ENCODE peak calls at places on chromosomes 4 and X, in four cellular contexts. One of them, this sample, is unnamed.

GRCh38 chr4:89590102-89590501 is 246.9 kb downstream of the SNCA start:
- DNase-seq in T-cell: no peak
- DNase-seq in amygdala: no peak
- DNase-seq in brain microvascular endothelial cell: no peak
- DNase-seq in this sample: no peak

GRCh38 chr4:116122131-116122530 is 963.2 kb downstream of the TRAM1L1 start:
- DNase-seq in T-cell: no peak
- DNase-seq in amygdala: no peak
- DNase-seq in brain microvascular endothelial cell: no peak
- DNase-seq in this sample: no peak

GRCh38 chr4:6221296-6221850 is 21.0 kb upstream of the JAKMIP1 start:
- DNase-seq in T-cell: no peak
- DNase-seq in amygdala: peak
- DNase-seq in brain microvascular endothelial cell: no peak
- DNase-seq in this sample: no peak

GRCh38 chr4:108337923-108338322 is 169.2 kb upstream of the LEF1 start:
- DNase-seq in T-cell: no peak
- DNase-seq in amygdala: no peak
- DNase-seq in brain microvascular endothelial cell: peak
- DNase-seq in this sample: no peak

GRCh38 chr4:160514126-160514525 is 1411.2 kb downstream of the RAPGEF2 start:
- DNase-seq in T-cell: no peak
- DNase-seq in amygdala: no peak
- DNase-seq in brain microvascular endothelial cell: peak
- DNase-seq in this sample: no peak

GRCh38 chr4:69617083-69617694 is 22.3 kb downstream of the UGT2A2 start:
- DNase-seq in T-cell: no peak
- DNase-seq in amygdala: no peak
- DNase-seq in brain microvascular endothelial cell: peak
- DNase-seq in this sample: no peak

GRCh38 chrX:11349661-11350337 is 56.6 kb downstream of the AMELX start:
- DNase-seq in T-cell: no peak
- DNase-seq in amygdala: no peak
- DNase-seq in brain microvascular endothelial cell: no peak
- DNase-seq in this sample: no peak

GRCh38 chr4:122639181-122639580 is 18.3 kb upstream of the IL21 start:
- DNase-seq in T-cell: no peak
- DNase-seq in amygdala: no peak
- DNase-seq in brain microvascular endothelial cell: no peak
- DNase-seq in this sample: no peak

GRCh38 chrX:96576358-96576757 is 108.3 kb upstream of the DIAPH2 start:
- DNase-seq in T-cell: no peak
- DNase-seq in amygdala: no peak
- DNase-seq in brain microvascular endothelial cell: peak
- DNase-seq in this sample: no peak

GRCh38 chr4:52402582-52402981 is 256.5 kb downstream of the USP46 start:
- DNase-seq in T-cell: no peak
- DNase-seq in amygdala: no peak
- DNase-seq in brain microvascular endothelial cell: no peak
- DNase-seq in this sample: no peak

GRCh38 chrX:135112096-135112729 is 8.1 kb downstream of the ETDB start:
- DNase-seq in T-cell: no peak
- DNase-seq in amygdala: no peak
- DNase-seq in brain microvascular endothelial cell: peak
- DNase-seq in this sample: no peak

GRCh38 chr4:122604146-122604545 is 16.7 kb downstream of the IL21 start:
- DNase-seq in T-cell: no peak
- DNase-seq in amygdala: no peak
- DNase-seq in brain microvascular endothelial cell: no peak
- DNase-seq in this sample: no peak

GRCh38 chr4:16626945-16627344 is 271.5 kb downstream of the LDB2 start:
- DNase-seq in T-cell: no peak
- DNase-seq in amygdala: no peak
- DNase-seq in brain microvascular endothelial cell: peak
- DNase-seq in this sample: peak

GRCh38 chr4:10354746-10355145 is 102.5 kb downstream of the ZNF518B start:
- DNase-seq in T-cell: no peak
- DNase-seq in amygdala: no peak
- DNase-seq in brain microvascular endothelial cell: no peak
- DNase-seq in this sample: no peak

GRCh38 chrX:95950679-95951078 is 734.0 kb upstream of the DIAPH2 start:
- DNase-seq in T-cell: no peak
- DNase-seq in amygdala: no peak
- DNase-seq in brain microvascular endothelial cell: no peak
- DNase-seq in this sample: no peak

GRCh38 chr4:12846368-12846767 is 637.8 kb downstream of the RAB28 start:
- DNase-seq in T-cell: no peak
- DNase-seq in amygdala: no peak
- DNase-seq in brain microvascular endothelial cell: no peak
- DNase-seq in this sample: no peak

GRCh38 chr4:81620442-81620841 is 148.7 kb upstream of the RASGEF1B start:
- DNase-seq in T-cell: no peak
- DNase-seq in amygdala: no peak
- DNase-seq in brain microvascular endothelial cell: no peak
- DNase-seq in this sample: no peak

GRCh38 chr4:147754037-147754445 is 22.2 kb downstream of the ARHGAP10 start:
- DNase-seq in T-cell: no peak
- DNase-seq in amygdala: no peak
- DNase-seq in brain microvascular endothelial cell: peak
- DNase-seq in this sample: no peak

GRCh38 chrX:21883258-21883657 is 27.5 kb downstream of the YY2 start:
- DNase-seq in T-cell: no peak
- DNase-seq in amygdala: no peak
- DNase-seq in brain microvascular endothelial cell: peak
- DNase-seq in this sample: no peak

GRCh38 chr4:48706741-48707140 is 73.3 kb downstream of the FRYL start:
- DNase-seq in T-cell: no peak
- DNase-seq in amygdala: no peak
- DNase-seq in brain microvascular endothelial cell: no peak
- DNase-seq in this sample: no peak

GRCh38 chr4:88763075-88763474 is 65.4 kb upstream of the NAP1L5 start:
- DNase-seq in T-cell: no peak
- DNase-seq in amygdala: no peak
- DNase-seq in brain microvascular endothelial cell: no peak
- DNase-seq in this sample: no peak

GRCh38 chr4:16034010-16034829 is 49.6 kb downstream of the PROM1 start:
- DNase-seq in T-cell: no peak
- DNase-seq in amygdala: no peak
- DNase-seq in brain microvascular endothelial cell: peak
- DNase-seq in this sample: no peak

GRCh38 chr4:108449139-108449538 is 171.2 kb upstream of the RPL34 start:
- DNase-seq in T-cell: no peak
- DNase-seq in amygdala: no peak
- DNase-seq in brain microvascular endothelial cell: no peak
- DNase-seq in this sample: no peak

GRCh38 chr4:87806520-87806919 is 7.2 kb downstream of the IBSP start:
- DNase-seq in T-cell: no peak
- DNase-seq in amygdala: no peak
- DNase-seq in brain microvascular endothelial cell: peak
- DNase-seq in this sample: no peak

GRCh38 chrX:53281321-53281822 is at the start of gene IQSEC2:
- DNase-seq in T-cell: no peak
- DNase-seq in amygdala: peak
- DNase-seq in brain microvascular endothelial cell: peak
- DNase-seq in this sample: peak

GRCh38 chr4:19791422-19792113 is 460.1 kb upstream of the SLIT2 start:
- DNase-seq in T-cell: no peak
- DNase-seq in amygdala: no peak
- DNase-seq in brain microvascular endothelial cell: peak
- DNase-seq in this sample: no peak

GRCh38 chr4:88054909-88055308 is 47.5 kb downstream of the PKD2 start:
- DNase-seq in T-cell: no peak
- DNase-seq in amygdala: no peak
- DNase-seq in brain microvascular endothelial cell: peak
- DNase-seq in this sample: no peak

GRCh38 chr4:63464393-63464792 is 944.9 kb downstream of the TECRL start:
- DNase-seq in T-cell: no peak
- DNase-seq in amygdala: no peak
- DNase-seq in brain microvascular endothelial cell: no peak
- DNase-seq in this sample: no peak

GRCh38 chr4:88697113-88697512 is 516 bp downstream of the NAP1L5 start:
- DNase-seq in T-cell: no peak
- DNase-seq in amygdala: no peak
- DNase-seq in brain microvascular endothelial cell: no peak
- DNase-seq in this sample: peak

This sample was measured in heart left ventricle.